ENCODE peak calls at places on chromosomes 7 and 10, in five cellular contexts. One of them, this sample, is unnamed.

GRCh38 chr10:121536271-121536918 is 61.8 kb downstream of the FGFR2 start:
- DNase-seq in AG04450: no peak
- DNase-seq in cardiac muscle cell: peak
- DNase-seq in RWPE1: no peak
- DNase-seq in A549: no peak
- DNase-seq in this sample: no peak

GRCh38 chr7:44985900-44986217 is 7.0 kb upstream of the MYO1G start:
- DNase-seq in cardiac muscle cell: no peak
- DNase-seq in A549: no peak
- DNase-seq in AG04450: no peak
- DNase-seq in RWPE1: no peak
- DNase-seq in this sample: no peak

GRCh38 chr7:157676001-157676400 is 339.2 kb downstream of the DNAJB6 start:
- DNase-seq in cardiac muscle cell: no peak
- DNase-seq in AG04450: no peak
- DNase-seq in A549: no peak
- DNase-seq in RWPE1: no peak
- DNase-seq in this sample: no peak

GRCh38 chr7:64876792-64877713 is 26.0 kb upstream of the ZNF273 start:
- DNase-seq in cardiac muscle cell: peak
- DNase-seq in A549: no peak
- DNase-seq in RWPE1: peak
- DNase-seq in AG04450: no peak
- DNase-seq in this sample: peak

GRCh38 chr7:67344481-67345193 is 348.0 kb downstream of the TYW1 start:
- DNase-seq in A549: no peak
- DNase-seq in cardiac muscle cell: no peak
- DNase-seq in RWPE1: no peak
- DNase-seq in AG04450: no peak
- DNase-seq in this sample: no peak

GRCh38 chr10:93815304-93816091 is 57.8 kb downstream of the LGI1 start:
- DNase-seq in AG04450: no peak
- DNase-seq in cardiac muscle cell: no peak
- DNase-seq in A549: no peak
- DNase-seq in RWPE1: no peak
- DNase-seq in this sample: no peak

GRCh38 chr10:119367841-119368549 is 160.6 kb downstream of the GRK5 start:
- DNase-seq in A549: no peak
- DNase-seq in RWPE1: no peak
- DNase-seq in cardiac muscle cell: no peak
- DNase-seq in AG04450: no peak
- DNase-seq in this sample: no peak

GRCh38 chr7:112484671-112485097 is 3.9 kb downstream of the LSMEM1 start:
- DNase-seq in A549: peak
- DNase-seq in AG04450: peak
- DNase-seq in cardiac muscle cell: peak
- DNase-seq in RWPE1: no peak
- DNase-seq in this sample: no peak

GRCh38 chr7:143395187-143396149 is 13.2 kb downstream of the EPHA1 start:
- DNase-seq in cardiac muscle cell: peak
- DNase-seq in RWPE1: no peak
- DNase-seq in AG04450: no peak
- DNase-seq in A549: no peak
- DNase-seq in this sample: no peak

GRCh38 chr10:98980353-98980752 is 255.3 kb downstream of the HPSE2 start:
- DNase-seq in RWPE1: no peak
- DNase-seq in A549: no peak
- DNase-seq in AG04450: no peak
- DNase-seq in cardiac muscle cell: no peak
- DNase-seq in this sample: no peak

GRCh38 chr10:96402417-96403305 is 43.9 kb upstream of the OPALIN start:
- DNase-seq in AG04450: no peak
- DNase-seq in A549: no peak
- DNase-seq in cardiac muscle cell: no peak
- DNase-seq in RWPE1: no peak
- DNase-seq in this sample: no peak

GRCh38 chr7:150631084-150631824 is 931 bp downstream of the GIMAP6 start:
- DNase-seq in cardiac muscle cell: no peak
- DNase-seq in RWPE1: no peak
- DNase-seq in AG04450: no peak
- DNase-seq in A549: no peak
- DNase-seq in this sample: no peak

GRCh38 chr10:97685395-97685958 is 1.6 kb downstream of the AVPI1 start:
- DNase-seq in cardiac muscle cell: peak
- DNase-seq in RWPE1: peak
- DNase-seq in AG04450: no peak
- DNase-seq in A549: peak
- DNase-seq in this sample: no peak

GRCh38 chr7:112546723-112547513 is 66.1 kb downstream of the LSMEM1 start:
- DNase-seq in A549: no peak
- DNase-seq in RWPE1: no peak
- DNase-seq in cardiac muscle cell: peak
- DNase-seq in AG04450: no peak
- DNase-seq in this sample: no peak

GRCh38 chr10:5737352-5737751 is 52.7 kb downstream of the TASOR2 start:
- DNase-seq in AG04450: no peak
- DNase-seq in RWPE1: no peak
- DNase-seq in A549: no peak
- DNase-seq in cardiac muscle cell: no peak
- DNase-seq in this sample: no peak

GRCh38 chr10:3106908-3107425 is 39.6 kb downstream of the PFKP start:
- DNase-seq in A549: no peak
- DNase-seq in RWPE1: no peak
- DNase-seq in AG04450: peak
- DNase-seq in cardiac muscle cell: peak
- DNase-seq in this sample: no peak

GRCh38 chr10:43199684-43200537 is 61.7 kb downstream of the CSGALNACT2 start:
- DNase-seq in cardiac muscle cell: no peak
- DNase-seq in RWPE1: no peak
- DNase-seq in AG04450: no peak
- DNase-seq in A549: no peak
- DNase-seq in this sample: peak

GRCh38 chr7:139033346-139034114 is 2.3 kb downstream of the ZC3HAV1L start:
- DNase-seq in A549: no peak
- DNase-seq in RWPE1: no peak
- DNase-seq in cardiac muscle cell: no peak
- DNase-seq in AG04450: no peak
- DNase-seq in this sample: no peak

GRCh38 chr7:4613855-4614548 is 68.1 kb upstream of the FOXK1 start:
- DNase-seq in A549: no peak
- DNase-seq in AG04450: peak
- DNase-seq in cardiac muscle cell: peak
- DNase-seq in RWPE1: peak
- DNase-seq in this sample: no peak

GRCh38 chr7:113283861-113284260 is 165.5 kb upstream of the SMIM30 start:
- DNase-seq in cardiac muscle cell: peak
- DNase-seq in RWPE1: no peak
- DNase-seq in A549: no peak
- DNase-seq in AG04450: peak
- DNase-seq in this sample: no peak

GRCh38 chr10:53314856-53315255 is 542.3 kb upstream of the MBL2 start:
- DNase-seq in AG04450: peak
- DNase-seq in cardiac muscle cell: peak
- DNase-seq in RWPE1: peak
- DNase-seq in A549: no peak
- DNase-seq in this sample: no peak

GRCh38 chr7:74203157-74203556 is 6.6 kb upstream of the LAT2 start:
- DNase-seq in A549: peak
- DNase-seq in RWPE1: peak
- DNase-seq in cardiac muscle cell: peak
- DNase-seq in AG04450: no peak
- DNase-seq in this sample: no peak

GRCh38 chr7:103714377-103714927 is 268.4 kb upstream of the SLC26A5 start:
- DNase-seq in cardiac muscle cell: no peak
- DNase-seq in A549: no peak
- DNase-seq in AG04450: no peak
- DNase-seq in RWPE1: no peak
- DNase-seq in this sample: no peak

GRCh38 chr7:147586526-147586925 is 1004.0 kb upstream of the C7orf33 start:
- DNase-seq in A549: no peak
- DNase-seq in AG04450: no peak
- DNase-seq in cardiac muscle cell: no peak
- DNase-seq in RWPE1: no peak
- DNase-seq in this sample: no peak

GRCh38 chr10:69838853-69839252 is 37.1 kb downstream of the COL13A1 start:
- DNase-seq in AG04450: no peak
- DNase-seq in RWPE1: peak
- DNase-seq in A549: no peak
- DNase-seq in cardiac muscle cell: peak
- DNase-seq in this sample: no peak

GRCh38 chr7:17584822-17585221 is 286.4 kb downstream of the AHR start:
- DNase-seq in RWPE1: no peak
- DNase-seq in AG04450: peak
- DNase-seq in cardiac muscle cell: peak
- DNase-seq in A549: no peak
- DNase-seq in this sample: no peak

GRCh38 chr7:30135551-30136271 is 925 bp downstream of the MTURN start:
- DNase-seq in RWPE1: peak
- DNase-seq in cardiac muscle cell: peak
- DNase-seq in AG04450: peak
- DNase-seq in A549: peak
- DNase-seq in this sample: no peak

DNA sequence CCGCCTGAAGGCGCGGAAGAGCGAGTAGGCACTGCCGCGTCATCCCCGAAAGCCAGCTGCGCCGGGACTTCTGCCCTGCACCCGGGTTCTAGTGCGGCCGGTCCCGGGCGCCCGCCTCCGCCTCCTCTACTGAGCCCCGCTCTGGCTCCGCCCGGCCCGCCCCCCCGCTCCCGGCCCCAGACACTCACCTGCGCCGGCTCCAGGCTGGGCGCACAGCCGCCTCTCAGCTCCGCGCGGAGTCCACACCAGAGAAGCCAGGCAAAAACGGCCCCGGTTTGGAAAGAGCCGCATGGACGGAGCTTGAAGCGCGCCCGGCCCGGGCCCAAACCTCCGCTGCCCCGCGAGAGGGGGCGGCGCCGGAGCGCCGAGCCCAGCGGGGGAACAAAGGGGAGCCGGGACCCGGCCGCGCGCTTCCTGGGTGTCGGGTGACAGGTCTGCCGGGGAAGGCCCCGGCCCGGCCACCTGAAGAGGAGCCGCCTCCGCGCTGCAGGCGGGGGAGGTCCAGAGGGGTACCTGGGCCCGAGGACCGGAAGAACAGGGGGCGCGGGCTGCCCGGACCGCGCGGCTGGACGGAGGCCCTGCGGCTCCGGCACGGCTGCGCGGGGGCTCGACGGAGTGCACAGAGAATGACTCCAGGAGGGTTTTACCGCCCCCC is 168.2 kb downstream of the NRF1 start:
- DNase-seq in A549: peak
- DNase-seq in RWPE1: peak
- DNase-seq in cardiac muscle cell: no peak
- DNase-seq in AG04450: no peak
- DNase-seq in this sample: no peak
- H3K27ac ChIP-seq in A549: peak
- H3K27ac ChIP-seq in RWPE1: peak
- H3K27ac ChIP-seq in cardiac muscle cell: no peak
- H3K27ac ChIP-seq in AG04450: no peak
- H3K27ac ChIP-seq in this sample: peak

GRCh38 chr7:85750454-85750949 is 563.6 kb upstream of the SEMA3D start:
- DNase-seq in AG04450: no peak
- DNase-seq in A549: no peak
- DNase-seq in cardiac muscle cell: peak
- DNase-seq in RWPE1: peak
- DNase-seq in this sample: no peak
- TF ChIP-seq CTCF in AG04450: peak
- TF ChIP-seq CTCF in A549: peak
- TF ChIP-seq CTCF in cardiac muscle cell: peak
- TF ChIP-seq CTCF in RWPE1: peak
- TF ChIP-seq CTCF in this sample: no peak

GRCh38 chr7:33128631-33128989 is 754 bp upstream of the BBS9 start:
- DNase-seq in A549: no peak
- DNase-seq in RWPE1: no peak
- DNase-seq in AG04450: no peak
- DNase-seq in cardiac muscle cell: no peak
- DNase-seq in this sample: no peak

GRCh38 chr7:33127085-33127484 is 2.3 kb upstream of the BBS9 start:
- DNase-seq in AG04450: no peak
- DNase-seq in RWPE1: no peak
- DNase-seq in cardiac muscle cell: no peak
- DNase-seq in A549: no peak
- DNase-seq in this sample: no peak

GRCh38 chr7:33130184-33130583 is 820 bp downstream of the BBS9 start:
- DNase-seq in RWPE1: no peak
- DNase-seq in A549: peak
- DNase-seq in AG04450: no peak
- DNase-seq in cardiac muscle cell: peak
- DNase-seq in this sample: no peak

GRCh38 chr7:33129806-33130153 is 416 bp downstream of the BBS9 start:
- DNase-seq in cardiac muscle cell: no peak
- DNase-seq in A549: peak
- DNase-seq in AG04450: no peak
- DNase-seq in RWPE1: peak
- DNase-seq in this sample: no peak

GRCh38 chr7:33128990-33129805 is at the start of gene BBS9:
- DNase-seq in RWPE1: peak
- DNase-seq in cardiac muscle cell: peak
- DNase-seq in A549: peak
- DNase-seq in AG04450: peak
- DNase-seq in this sample: peak
- H3K27ac ChIP-seq in RWPE1: peak
- H3K27ac ChIP-seq in cardiac muscle cell: peak
- H3K27ac ChIP-seq in A549: peak
- H3K27ac ChIP-seq in AG04450: no peak
- H3K27ac ChIP-seq in this sample: peak

GRCh38 chr10:101331960-101332359 is 22.0 kb upstream of the BTRC start:
- DNase-seq in A549: no peak
- DNase-seq in cardiac muscle cell: no peak
- DNase-seq in AG04450: no peak
- DNase-seq in RWPE1: no peak
- DNase-seq in this sample: no peak
- TF ChIP-seq CTCF in A549: no peak
- TF ChIP-seq CTCF in cardiac muscle cell: no peak
- TF ChIP-seq CTCF in AG04450: no peak
- TF ChIP-seq CTCF in RWPE1: no peak
- TF ChIP-seq CTCF in this sample: no peak

GRCh38 chr10:570631-571565 is 118.6 kb downstream of the DIP2C start:
- DNase-seq in AG04450: no peak
- DNase-seq in cardiac muscle cell: no peak
- DNase-seq in A549: no peak
- DNase-seq in RWPE1: no peak
- DNase-seq in this sample: no peak
- H3K27ac ChIP-seq in AG04450: no peak
- H3K27ac ChIP-seq in cardiac muscle cell: no peak
- H3K27ac ChIP-seq in A549: no peak
- H3K27ac ChIP-seq in RWPE1: no peak
- H3K27ac ChIP-seq in this sample: no peak

GRCh38 chr10:125742465-125742864 is 23.0 kb downstream of the EDRF1 start:
- DNase-seq in cardiac muscle cell: peak
- DNase-seq in A549: no peak
- DNase-seq in RWPE1: no peak
- DNase-seq in AG04450: no peak
- DNase-seq in this sample: no peak
- TF ChIP-seq CTCF in cardiac muscle cell: no peak
- TF ChIP-seq CTCF in A549: peak
- TF ChIP-seq CTCF in RWPE1: no peak
- TF ChIP-seq CTCF in AG04450: peak
- TF ChIP-seq CTCF in this sample: no peak